ENCODE peak calls at places on chromosome 6, in six cellular contexts. R is activated CD4-positive, alpha-beta T cell treated with anti-CD3 and anti-CD28 coated beads, Interleukin-2, amount 50 U/mL, for 1 hour; J is EH; V is globus pallidus; Q is mesendoderm; U is DMS79 treated with DMSO at 0.1 percent for 48 hours. Z is an unnamed sample.

GRCh38 chr6:38584731-38585130 is 55.0 kb downstream of the BTBD9 start:
- DNase-seq in J (peak), R (no peak), V (no peak), U (no peak), Q (no peak), Z (no peak)

GRCh38 chr6:52077180-52077884 is 10.1 kb downstream of the PKHD1 start:
- DNase-seq in Q (peak), V (no peak), R (no peak), J (no peak), U (no peak), Z (no peak)

GRCh38 chr6:107981695-107982094 is 23.7 kb upstream of the SEC63 start:
- DNase-seq in Q (no peak), R (no peak), V (no peak), U (no peak), J (no peak), Z (no peak)

GRCh38 chr6:47042238-47042843 is at the start of gene ADGRF1:
- DNase-seq in J (no peak), Q (no peak), R (no peak), V (no peak), U (no peak), Z (no peak)

GRCh38 chr6:166046232-166046631 is 121.4 kb downstream of the TBXT start:
- DNase-seq in Q (peak), R (no peak), U (no peak), V (no peak), J (peak), Z (no peak)

GRCh38 chr6:166853371-166854325 is 102.7 kb downstream of the RNASET2 start:
- DNase-seq in U (no peak), R (no peak), Q (peak), V (no peak), J (no peak), Z (no peak)

GRCh38 chr6:160077526-160077925 is 44.1 kb upstream of the SLC22A1 start:
- DNase-seq in R (no peak), Q (no peak), V (no peak), U (no peak), J (peak), Z (peak)

GRCh38 chr6:68559716-68560115 is 75.4 kb upstream of the ADGRB3 start:
- DNase-seq in Q (peak), R (no peak), J (no peak), V (peak), U (peak), Z (peak)

GRCh38 chr6:166470029-166470862 is 87.5 kb upstream of the MPC1 start:
- DNase-seq in U (no peak), J (no peak), V (no peak), R (no peak), Q (no peak), Z (peak)

GRCh38 chr6:143674466-143675114 is 3.2 kb upstream of the PHACTR2 start:
- DNase-seq in Q (no peak), R (no peak), V (no peak), U (no peak), J (no peak), Z (peak)

GRCh38 chr6:157538698-157539097 is 157.7 kb downstream of the ZDHHC14 start:
- DNase-seq in R (no peak), V (no peak), U (no peak), Q (no peak), J (no peak), Z (no peak)

GRCh38 chr6:20340459-20340858 is 61.2 kb upstream of the E2F3 start:
- DNase-seq in V (peak), J (no peak), U (peak), R (no peak), Q (no peak), Z (no peak)

GRCh38 chr6:151291145-151292055 is 51.6 kb downstream of the AKAP12 start:
- DNase-seq in R (no peak), Q (peak), V (peak), J (peak), U (peak), Z (peak)

GRCh38 chr6:169949501-169950097 is 198.2 kb downstream of the ERMARD start:
- DNase-seq in R (no peak), Q (no peak), V (no peak), J (no peak), U (no peak), Z (no peak)

GRCh38 chr6:161694995-161695394 is 421.1 kb upstream of the AGPAT4 start:
- DNase-seq in J (peak), R (no peak), U (no peak), V (peak), Q (peak), Z (peak)

GRCh38 chr6:76772951-76773350 is 690.3 kb downstream of the HTR1B start:
- DNase-seq in Q (no peak), R (no peak), J (no peak), U (no peak), V (no peak), Z (no peak)

GRCh38 chr6:166541366-166541765 is 45.1 kb downstream of the RAMACL start:
- DNase-seq in J (no peak), V (no peak), R (no peak), Q (no peak), U (no peak), Z (no peak)

GRCh38 chr6:73234732-73235131 is 9.4 kb upstream of the KHDC1L start:
- DNase-seq in Q (no peak), R (no peak), J (peak), V (no peak), U (no peak), Z (peak)

GRCh38 chr6:31829633-31830492 is 2.3 kb downstream of the HSPA1B start:
- DNase-seq in R (no peak), V (peak), J (peak), U (peak), Q (no peak), Z (no peak)

GRCh38 chr6:119587537-119587936 is 238.0 kb upstream of the MAN1A1 start:
- DNase-seq in R (no peak), Q (peak), U (no peak), V (no peak), J (peak), Z (no peak)

GRCh38 chr6:141956868-141957267 is 175.9 kb upstream of the GJE1 start:
- DNase-seq in V (no peak), Q (peak), R (no peak), U (no peak), J (peak), Z (no peak)

GRCh38 chr6:143513410-143513809 is 1.9 kb upstream of the FUCA2 start:
- DNase-seq in U (no peak), J (no peak), V (no peak), R (peak), Q (peak), Z (peak)

GRCh38 chr6:90169328-90169886 is 127.2 kb downstream of the BACH2 start:
- DNase-seq in J (no peak), V (peak), Q (no peak), U (no peak), R (no peak), Z (no peak)

GRCh38 chr6:23696946-23697345 is 429.1 kb upstream of the NRSN1 start:
- DNase-seq in V (no peak), U (no peak), R (no peak), Q (no peak), J (no peak), Z (no peak)

GRCh38 chr6:25695671-25696070 is 43.7 kb downstream of the SCGN start:
- DNase-seq in R (no peak), V (no peak), J (no peak), Q (no peak), U (no peak), Z (no peak)

GRCh38 chr6:54515013-54515412 is 206.8 kb downstream of the TINAG start:
- DNase-seq in J (no peak), R (no peak), U (peak), Q (no peak), V (no peak), Z (no peak)

GRCh38 chr6:71468841-71469750 is 180.5 kb downstream of the OGFRL1 start:
- DNase-seq in R (no peak), Q (no peak), J (peak), U (no peak), V (no peak), Z (peak)

Z was measured in foreskin fibroblast.